ENCODE peak calls at places on chromosomes 12 and 14, in ten cellular contexts. I, G, N, V, Z, P, K, L, E and R are unnamed samples.

GRCh38 chr12:105259226-105259625 is 23.3 kb upstream of the APPL2 start:
- DNase-seq in I (no peak), G (no peak), N (no peak), V (no peak), Z (no peak), P (no peak), K (no peak), L (no peak), E (no peak), R (no peak)

GRCh38 chr14:22047105-22047504 is 373.5 kb upstream of the OR4E1 start:
- DNase-seq in I (no peak), G (no peak), N (no peak), V (peak), Z (no peak), P (no peak), K (no peak), L (no peak), E (peak), R (peak)

GRCh38 chr12:16891673-16892072 is 285.7 kb upstream of the LMO3 start:
- DNase-seq in I (no peak), G (no peak), N (no peak), V (no peak), Z (no peak), P (no peak), K (no peak), L (no peak), E (no peak), R (no peak)

GRCh38 chr12:27469161-27469560 is 22.6 kb downstream of the SMCO2 start:
- DNase-seq in I (no peak), G (no peak), N (no peak), V (no peak), Z (no peak), P (no peak), K (no peak), L (no peak), E (no peak), R (no peak)

GRCh38 chr14:94135476-94135875 is 6.1 kb upstream of the IFI27L2 start:
- DNase-seq in I (no peak), G (no peak), N (no peak), V (no peak), Z (no peak), P (no peak), K (no peak), L (no peak), E (no peak), R (no peak)

GRCh38 chr14:56998728-56999127 is 188.4 kb upstream of the OTX2 start:
- DNase-seq in I (no peak), G (no peak), N (no peak), V (no peak), Z (no peak), P (no peak), K (no peak), L (no peak), E (no peak), R (no peak)

GRCh38 chr12:50841654-50842531 is 833 bp upstream of the TMPRSS12 start:
- DNase-seq in I (no peak), G (no peak), N (no peak), V (no peak), Z (no peak), P (no peak), K (no peak), L (no peak), E (no peak), R (no peak)

GRCh38 chr12:116323696-116324386 is 46.3 kb upstream of the MED13L start:
- DNase-seq in I (no peak), G (no peak), N (no peak), V (no peak), Z (no peak), P (no peak), K (no peak), L (no peak), E (no peak), R (no peak)

GRCh38 chr12:66060361-66060907 is 70.1 kb downstream of the LLPH start:
- DNase-seq in I (no peak), G (no peak), N (no peak), V (no peak), Z (no peak), P (no peak), K (no peak), L (no peak), E (peak), R (no peak)

GRCh38 chr12:101076940-101077351 is 133.1 kb downstream of the SLC5A8 start:
- DNase-seq in I (no peak), G (no peak), N (no peak), V (no peak), Z (no peak), P (peak), K (peak), L (peak), E (no peak), R (peak)

GRCh38 chr12:2183556-2184541 is 131.1 kb downstream of the CACNA1C start:
- DNase-seq in I (peak), G (no peak), N (no peak), V (no peak), Z (no peak), P (peak), K (no peak), L (peak), E (no peak), R (no peak)

GRCh38 chr14:51442513-51443175 is 202.6 kb downstream of the TMX1 start:
- DNase-seq in I (peak), G (no peak), N (no peak), V (no peak), Z (no peak), P (peak), K (no peak), L (peak), E (no peak), R (no peak)

GRCh38 chr12:50354908-50355307 is 41.5 kb downstream of the FAM186A start:
- DNase-seq in I (no peak), G (no peak), N (no peak), V (no peak), Z (no peak), P (no peak), K (no peak), L (peak), E (no peak), R (no peak)

GRCh38 chr14:22088614-22089359 is 415.2 kb upstream of the OR4E1 start:
- DNase-seq in I (no peak), G (no peak), N (no peak), V (no peak), Z (no peak), P (no peak), K (no peak), L (no peak), E (no peak), R (no peak)

GRCh38 chr12:56230449-56231183 is 765 bp downstream of the SLC39A5 start:
- DNase-seq in I (no peak), G (no peak), N (no peak), V (no peak), Z (no peak), P (no peak), K (no peak), L (no peak), E (no peak), R (no peak)

GRCh38 chr12:23352670-23353069 is 596.8 kb downstream of the SOX5 start:
- DNase-seq in I (no peak), G (no peak), N (no peak), V (no peak), Z (no peak), P (no peak), K (no peak), L (no peak), E (no peak), R (no peak)

GRCh38 chr14:106039400-106039799 is 513.0 kb downstream of the TMEM121 start:
- DNase-seq in I (no peak), G (peak), N (peak), V (no peak), Z (no peak), P (no peak), K (peak), L (no peak), E (peak), R (no peak)

GRCh38 chr12:10739157-10740118 is 16.3 kb upstream of the YBX3 start:
- DNase-seq in I (no peak), G (no peak), N (no peak), V (no peak), Z (no peak), P (no peak), K (no peak), L (peak), E (no peak), R (no peak)

GRCh38 chr12:113060336-113060960 is 3.9 kb downstream of the DTX1 start:
- DNase-seq in I (no peak), G (peak), N (no peak), V (no peak), Z (no peak), P (no peak), K (no peak), L (no peak), E (no peak), R (no peak)

GRCh38 chr12:70660620-70661219 is 23.5 kb upstream of the PTPRB start:
- DNase-seq in I (peak), G (no peak), N (no peak), V (no peak), Z (no peak), P (peak), K (no peak), L (peak), E (no peak), R (no peak)

GRCh38 chr14:47264842-47265241 is 410.6 kb downstream of the MDGA2 start:
- DNase-seq in I (no peak), G (no peak), N (no peak), V (no peak), Z (no peak), P (no peak), K (no peak), L (no peak), E (no peak), R (no peak)

GRCh38 chr12:105222326-105222655 is 13.7 kb downstream of the APPL2 start:
- DNase-seq in I (no peak), G (no peak), N (no peak), V (no peak), Z (no peak), P (no peak), K (no peak), L (no peak), E (no peak), R (no peak)

GRCh38 chr12:101696477-101697196 is 803 bp upstream of the CHPT1 start:
- DNase-seq in I (no peak), G (peak), N (peak), V (no peak), Z (no peak), P (peak), K (no peak), L (no peak), E (peak), R (no peak)

GRCh38 chr12:130783110-130783715 is 55.8 kb downstream of the STX2 start:
- DNase-seq in I (no peak), G (no peak), N (no peak), V (no peak), Z (no peak), P (no peak), K (no peak), L (no peak), E (no peak), R (no peak)

GRCh38 chr12:34400423-34400881 is 378.2 kb downstream of the ALG10 start:
- DNase-seq in I (no peak), G (no peak), N (peak), V (no peak), Z (no peak), P (peak), K (no peak), L (no peak), E (no peak), R (no peak)

GRCh38 chr14:95398630-95399547 is 79.2 kb upstream of the CLMN start:
- DNase-seq in I (no peak), G (no peak), N (no peak), V (no peak), Z (no peak), P (no peak), K (no peak), L (no peak), E (no peak), R (no peak)

GRCh38 chr12:40248585-40249297 is 23.9 kb downstream of the LRRK2 start:
- DNase-seq in I (no peak), G (no peak), N (no peak), V (no peak), Z (no peak), P (no peak), K (no peak), L (no peak), E (no peak), R (no peak)

GRCh38 chr14:92928258-92928629 is 5.3 kb downstream of the CHGA start:
- DNase-seq in I (no peak), G (no peak), N (no peak), V (no peak), Z (no peak), P (no peak), K (no peak), L (no peak), E (no peak), R (no peak)

GRCh38 chr12:64061868-64062375 is 160.2 kb downstream of the KICS2 start:
- DNase-seq in I (no peak), G (no peak), N (no peak), V (no peak), Z (no peak), P (no peak), K (no peak), L (peak), E (no peak), R (no peak)